ENCODE peak calls at places on chromosomes 11 and 22, in nine cellular contexts. E is A549, H is brain microvascular endothelial cell, N is cardiac muscle cell, W is astrocyte of the spinal cord, J is foreskin fibroblast, V is pancreas, O is kidney, L is heart right ventricle. Y is an unnamed sample.

GRCh38 chr11:7547091-7547490 is 33.3 kb downstream of the PPFIBP2 start:
- DNase-seq in E (no peak), H (no peak), N (no peak), W (no peak), J (no peak), V (no peak), O (no peak), L (no peak), Y (no peak)

GRCh38 chr22:50314455-50315288 is 7.2 kb upstream of the PLXNB2 start:
- DNase-seq in E (no peak), H (no peak), N (peak), W (no peak), J (no peak), V (no peak), O (peak), L (peak), Y (no peak)

GRCh38 chr11:131904756-131905155 is 534.3 kb downstream of the NTM start:
- DNase-seq in E (no peak), H (peak), N (no peak), W (peak), J (no peak), V (no peak), O (no peak), L (no peak), Y (no peak)

GRCh38 chr22:23045461-23045860 is 24.9 kb upstream of the GNAZ start:
- DNase-seq in E (no peak), H (no peak), N (no peak), W (no peak), J (no peak), V (no peak), O (no peak), L (no peak), Y (no peak)

GRCh38 chr11:75475767-75476650 is 43.0 kb upstream of the KLHL35 start:
- DNase-seq in E (no peak), H (peak), N (no peak), W (no peak), J (peak), V (no peak), O (peak), L (peak), Y (no peak)

GRCh38 chr11:115778928-115779650 is 274.9 kb upstream of the CADM1 start:
- DNase-seq in E (no peak), H (no peak), N (no peak), W (no peak), J (no peak), V (no peak), O (no peak), L (no peak), Y (no peak)

GRCh38 chr11:64262271-64263002 is 11.1 kb downstream of the PLCB3 start:
- DNase-seq in E (no peak), H (no peak), N (no peak), W (no peak), J (no peak), V (peak), O (peak), L (no peak), Y (no peak)

GRCh38 chr11:19511413-19512183 is 201.0 kb upstream of the NAV2 start:
- DNase-seq in E (no peak), H (no peak), N (no peak), W (peak), J (peak), V (peak), O (peak), L (peak), Y (no peak)

GRCh38 chr11:111735262-111736116 is 30.7 kb downstream of the PPP2R1B start:
- DNase-seq in E (peak), H (peak), N (no peak), W (peak), J (peak), V (no peak), O (peak), L (peak), Y (peak)

GRCh38 chr11:12242926-12243325 is 132.5 kb downstream of the MICAL2 start:
- DNase-seq in E (no peak), H (no peak), N (no peak), W (no peak), J (no peak), V (no peak), O (no peak), L (no peak), Y (no peak)

GRCh38 chr11:72229925-72230763 is 5.6 kb downstream of the INPPL1 start:
- DNase-seq in E (no peak), H (no peak), N (no peak), W (no peak), J (no peak), V (no peak), O (peak), L (no peak), Y (no peak)

GRCh38 chr11:11580831-11581492 is 40.8 kb downstream of the GALNT18 start:
- DNase-seq in E (no peak), H (no peak), N (no peak), W (no peak), J (peak), V (no peak), O (no peak), L (no peak), Y (no peak)

GRCh38 chr11:2647167-2647566 is 52.6 kb downstream of the KCNQ1OT1 start:
- DNase-seq in E (no peak), H (no peak), N (no peak), W (no peak), J (no peak), V (no peak), O (no peak), L (no peak), Y (no peak)

GRCh38 chr11:2645779-2646118 is 54.0 kb downstream of the KCNQ1OT1 start:
- DNase-seq in E (no peak), H (no peak), N (no peak), W (no peak), J (no peak), V (no peak), O (no peak), L (no peak), Y (no peak)

GRCh38 chr11:2644844-2645778 is 54.7 kb downstream of the KCNQ1OT1 start:
- DNase-seq in E (no peak), H (no peak), N (no peak), W (no peak), J (no peak), V (no peak), O (no peak), L (no peak), Y (no peak)

GRCh38 chr11:2641623-2642022 is 58.2 kb downstream of the KCNQ1OT1 start:
- DNase-seq in E (no peak), H (no peak), N (no peak), W (no peak), J (no peak), V (no peak), O (no peak), L (no peak), Y (no peak)

DNA sequence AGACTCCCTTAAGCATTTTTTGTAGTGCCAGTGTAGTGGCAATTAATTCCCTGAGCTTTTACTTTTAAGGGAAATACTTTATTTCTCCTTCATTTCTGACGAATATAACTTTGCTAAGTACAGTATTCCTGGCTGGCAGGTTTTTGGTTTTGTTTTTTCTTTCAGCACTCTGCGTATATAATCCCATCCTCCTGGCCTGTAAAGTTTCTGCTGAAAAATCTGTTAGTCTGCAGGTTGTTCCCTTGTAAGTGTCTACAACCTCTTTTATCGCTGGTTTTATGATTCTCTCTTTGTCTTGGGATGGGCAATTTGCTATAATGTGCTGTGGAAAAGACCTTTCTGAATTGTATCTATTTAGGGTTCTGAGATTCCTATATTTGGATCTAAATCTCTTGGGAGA is 56.0 kb downstream of the KCNQ1OT1 start:
- DNase-seq in E (no peak), H (no peak), N (no peak), W (no peak), J (no peak), V (no peak), O (no peak), L (no peak), Y (no peak)
- H3K4me3 ChIP-seq in E (no peak), H (no peak), N (no peak), W (no peak), J (no peak), V (no peak), O (no peak), L (no peak), Y (no peak)

DNA sequence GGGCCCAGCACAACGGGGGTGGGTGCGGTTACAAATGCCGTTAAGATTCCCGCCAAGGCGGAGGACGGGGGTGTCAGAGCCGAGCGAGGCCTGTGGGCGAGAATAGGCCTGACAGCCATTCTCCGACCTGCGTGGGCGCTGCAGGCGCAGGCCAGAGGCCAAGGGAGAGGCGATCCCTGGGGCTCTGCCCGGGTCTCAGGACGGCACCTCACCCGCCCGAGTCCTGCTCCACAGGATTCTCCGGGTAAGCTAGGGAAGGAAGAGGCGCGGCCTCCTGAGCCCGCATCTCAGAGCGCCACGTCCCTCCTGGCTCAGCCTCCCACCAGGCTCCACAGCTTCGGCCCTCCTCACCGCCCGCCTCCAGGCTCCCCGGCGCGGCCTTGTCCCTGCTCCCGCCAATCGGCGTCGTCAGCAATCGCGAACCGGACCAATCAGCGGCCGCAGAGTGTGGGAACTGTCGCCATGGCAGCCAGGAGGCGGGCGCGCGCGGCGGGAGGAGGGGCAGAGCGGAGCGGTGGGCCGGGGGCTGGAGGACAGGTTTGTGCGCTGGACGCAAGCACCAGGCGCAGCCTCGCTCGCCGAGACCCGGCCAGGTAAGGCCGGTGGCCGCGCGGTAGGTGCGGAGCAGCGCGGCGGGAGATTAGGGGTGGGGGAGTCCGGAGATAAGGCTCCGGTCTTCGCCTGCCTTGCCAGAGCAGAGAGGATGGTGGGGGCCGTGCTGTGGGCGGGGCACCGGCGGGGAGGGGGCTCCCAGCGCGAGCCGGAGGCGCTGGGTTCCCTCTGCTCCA is at the start of gene NUCB2:
- DNase-seq in E (peak), H (peak), N (peak), W (peak), J (peak), V (peak), O (peak), L (peak), Y (peak)
- TF ChIP-seq CTCF in E (no peak), H (no peak), N (no peak), W (no peak), J (no peak), V (no peak), O (no peak), L (peak), Y (no peak)

DNA sequence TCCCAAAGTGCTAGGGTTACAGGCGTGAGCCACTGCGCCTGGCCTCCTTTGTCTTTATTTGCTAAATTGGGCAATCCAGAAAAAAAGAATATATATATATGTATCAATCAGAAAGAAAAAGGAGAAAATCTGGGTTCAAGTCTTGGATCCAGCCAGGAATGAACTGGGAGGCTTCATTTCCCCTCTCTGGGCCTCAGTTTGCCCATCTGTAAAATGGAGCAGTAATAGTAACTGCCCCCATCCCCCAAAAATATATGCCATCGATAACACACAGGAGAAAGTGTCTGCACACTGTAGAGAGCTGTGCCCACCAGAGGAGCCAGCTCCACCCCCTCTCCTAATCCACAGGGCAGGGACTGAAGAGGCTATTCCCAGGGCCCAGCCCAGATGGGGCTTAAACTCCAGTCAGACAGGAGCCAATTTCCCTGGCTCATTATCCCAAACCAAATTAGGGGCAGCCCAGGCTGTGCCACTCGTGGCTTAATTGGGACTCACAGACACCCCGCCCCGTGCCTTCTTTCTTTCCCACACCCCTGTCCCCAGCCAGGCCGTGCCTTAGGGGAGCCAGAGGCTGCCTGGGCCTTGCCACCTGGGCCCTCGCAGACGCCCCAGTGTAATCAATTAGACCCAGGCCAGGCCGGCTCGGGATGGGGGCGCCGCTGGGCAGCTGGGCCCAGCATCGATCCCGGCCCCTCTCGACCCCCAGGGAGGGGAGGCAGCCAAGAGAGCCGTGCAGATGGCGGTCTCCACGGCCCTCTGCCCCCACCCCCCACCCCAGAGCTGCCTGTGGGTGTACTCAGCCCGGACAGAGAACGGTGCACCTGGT is 171.4 kb downstream of the MN1 start:
- DNase-seq in E (no peak), H (no peak), N (no peak), W (no peak), J (no peak), V (no peak), O (no peak), L (no peak), Y (no peak)
- H3K4me3 ChIP-seq in E (no peak), H (no peak), N (no peak), W (no peak), J (no peak), V (no peak), O (no peak), L (no peak), Y (no peak)

GRCh38 chr11:96228472-96228871 is 114.5 kb downstream of the MAML2 start:
- DNase-seq in E (peak), H (peak), N (no peak), W (peak), J (peak), V (no peak), O (peak), L (peak), Y (no peak)
- TF ChIP-seq CTCF in E (no peak), H (no peak), N (no peak), W (no peak), J (no peak), V (no peak), O (no peak), L (no peak), Y (no peak)

GRCh38 chr11:76857776-76858461 is 2.8 kb upstream of the ACER3 start:
- DNase-seq in E (no peak), H (no peak), N (no peak), W (no peak), J (peak), V (no peak), O (no peak), L (no peak), Y (no peak)
- H3K4me3 ChIP-seq in E (no peak), H (no peak), N (no peak), W (no peak), J (no peak), V (no peak), O (no peak), L (no peak), Y (no peak)

GRCh38 chr22:39547587-39547947 is 15.0 kb upstream of the RPS19BP1 start:
- DNase-seq in E (no peak), H (no peak), N (no peak), W (no peak), J (no peak), V (no peak), O (no peak), L (no peak), Y (no peak)

GRCh38 chr22:39546889-39547586 is 14.5 kb upstream of the RPS19BP1 start:
- DNase-seq in E (no peak), H (peak), N (no peak), W (peak), J (peak), V (no peak), O (no peak), L (no peak), Y (no peak)

GRCh38 chr22:39545310-39546063 is 12.9 kb upstream of the RPS19BP1 start:
- DNase-seq in E (no peak), H (no peak), N (peak), W (peak), J (peak), V (peak), O (no peak), L (peak), Y (no peak)

GRCh38 chr22:39546064-39546365 is 13.5 kb upstream of the RPS19BP1 start:
- DNase-seq in E (no peak), H (no peak), N (no peak), W (no peak), J (no peak), V (no peak), O (no peak), L (no peak), Y (no peak)

GRCh38 chr22:39543095-39543494 is 10.5 kb upstream of the RPS19BP1 start:
- DNase-seq in E (peak), H (no peak), N (peak), W (no peak), J (peak), V (no peak), O (no peak), L (no peak), Y (no peak)
- TF ChIP-seq CTCF in E (peak), H (peak), N (peak), W (peak), J (peak), V (no peak), O (no peak), L (peak), Y (peak)

GRCh38 chr11:69642913-69643632 is 2.1 kb downstream of the CCND1 start:
- DNase-seq in E (peak), H (peak), N (peak), W (peak), J (peak), V (peak), O (peak), L (peak), Y (no peak)

GRCh38 chr11:69645801-69646492 is 5.0 kb downstream of the CCND1 start:
- DNase-seq in E (no peak), H (no peak), N (no peak), W (no peak), J (no peak), V (peak), O (peak), L (no peak), Y (no peak)

GRCh38 chr11:69644962-69645675 is 4.2 kb downstream of the CCND1 start:
- DNase-seq in E (no peak), H (no peak), N (no peak), W (no peak), J (no peak), V (peak), O (peak), L (no peak), Y (no peak)

GRCh38 chr11:69643646-69644045 is 2.7 kb downstream of the CCND1 start:
- DNase-seq in E (no peak), H (no peak), N (no peak), W (no peak), J (no peak), V (no peak), O (peak), L (no peak), Y (no peak)

GRCh38 chr11:69644071-69644961 is 3.4 kb downstream of the CCND1 start:
- DNase-seq in E (peak), H (peak), N (peak), W (peak), J (peak), V (peak), O (peak), L (peak), Y (peak)
- H3K4me3 ChIP-seq in E (peak), H (peak), N (no peak), W (peak), J (peak), V (peak), O (no peak), L (peak), Y (peak)

GRCh38 chr22:25898707-25899365 is 156.8 kb downstream of the MYO18B start:
- DNase-seq in E (peak), H (no peak), N (peak), W (no peak), J (no peak), V (no peak), O (no peak), L (no peak), Y (no peak)
- TF ChIP-seq CTCF in E (no peak), H (no peak), N (no peak), W (no peak), J (no peak), V (no peak), O (no peak), L (peak), Y (no peak)

Y was measured in AG09309.